ENCODE peak calls at places on chromosome 19, in six cellular contexts. W is H1, O is IMR-90, U is neuronal stem cell, B is H9, Z is trophoblast cell. Y is an unnamed sample.

GRCh38 chr19:883661-884211 is 9.3 kb downstream of the MED16 start:
- DNase-seq in W (no peak), O (no peak), U (no peak), B (peak), Z (peak), Y (no peak)

GRCh38 chr19:56769650-56770049 is 70.9 kb downstream of the PEG3 start:
- DNase-seq in W (no peak), O (no peak), U (no peak), B (no peak), Z (no peak), Y (no peak)

GRCh38 chr19:3407556-3408516 is 41.5 kb downstream of the NFIC start:
- DNase-seq in W (no peak), O (no peak), U (no peak), B (no peak), Z (no peak), Y (no peak)

GRCh38 chr19:42276821-42277220 is 7.8 kb downstream of the CIC start:
- DNase-seq in W (no peak), O (no peak), U (no peak), B (no peak), Z (no peak), Y (no peak)

GRCh38 chr19:30017172-30017571 is 75.1 kb downstream of the URI1 start:
- DNase-seq in W (no peak), O (no peak), U (no peak), B (no peak), Z (no peak), Y (no peak)

GRCh38 chr19:19406878-19407639 is 1.6 kb downstream of the GATAD2A start:
- DNase-seq in W (no peak), O (peak), U (no peak), B (no peak), Z (peak), Y (peak)

GRCh38 chr19:42154471-42155323 is 22.5 kb upstream of the POU2F2 start:
- DNase-seq in W (no peak), O (no peak), U (no peak), B (no peak), Z (no peak), Y (no peak)

GRCh38 chr19:7575426-7576040 is 20.1 kb upstream of the CAMSAP3 start:
- DNase-seq in W (no peak), O (no peak), U (no peak), B (no peak), Z (peak), Y (no peak)

GRCh38 chr19:6693056-6693471 is 23.1 kb upstream of the TNFSF14 start:
- DNase-seq in W (no peak), O (no peak), U (no peak), B (peak), Z (no peak), Y (no peak)

GRCh38 chr19:31955061-31955460 is 390.3 kb upstream of the ZNF507 start:
- DNase-seq in W (no peak), O (no peak), U (no peak), B (no peak), Z (peak), Y (peak)

DNA sequence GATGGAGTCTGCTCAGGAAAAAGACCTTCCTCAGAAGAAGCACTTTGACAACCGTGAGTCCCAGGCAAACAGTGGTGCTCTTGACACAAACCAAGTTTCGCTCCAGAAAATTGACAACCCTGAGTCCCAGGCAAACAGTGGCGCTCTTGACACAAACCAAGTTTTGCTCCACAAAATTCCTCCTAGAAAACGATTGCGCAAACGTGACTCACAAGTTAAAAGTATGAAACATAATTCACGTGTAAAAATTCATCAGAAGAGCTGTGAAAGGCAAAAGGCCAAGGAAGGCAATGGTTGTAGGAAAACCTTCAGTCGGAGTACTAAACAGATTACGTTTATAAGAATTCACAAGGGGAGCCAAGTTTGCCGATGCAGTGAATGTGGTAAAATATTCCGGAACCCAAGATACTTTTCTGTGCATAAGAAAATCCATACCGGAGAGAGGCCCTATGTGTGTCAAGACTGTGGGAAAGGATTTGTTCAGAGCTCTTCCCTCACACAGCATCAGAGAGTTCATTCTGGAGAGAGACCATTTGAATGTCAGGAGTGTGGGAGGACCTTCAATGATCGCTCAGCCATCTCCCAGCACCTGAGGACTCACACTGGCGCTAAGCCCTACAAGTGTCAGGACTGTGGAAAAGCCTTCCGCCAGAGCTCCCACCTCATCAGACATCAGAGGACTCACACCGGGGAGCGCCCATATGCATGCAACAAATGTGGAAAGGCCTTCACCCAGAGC is 16.2 kb upstream of the ZNF544 start:
- DNase-seq in W (no peak), O (no peak), U (no peak), B (no peak), Z (peak), Y (no peak)
- H4K91ac ChIP-seq in W (no peak), O (no peak), U (no peak), B (no peak), Z (no peak), Y (no peak)

DNA sequence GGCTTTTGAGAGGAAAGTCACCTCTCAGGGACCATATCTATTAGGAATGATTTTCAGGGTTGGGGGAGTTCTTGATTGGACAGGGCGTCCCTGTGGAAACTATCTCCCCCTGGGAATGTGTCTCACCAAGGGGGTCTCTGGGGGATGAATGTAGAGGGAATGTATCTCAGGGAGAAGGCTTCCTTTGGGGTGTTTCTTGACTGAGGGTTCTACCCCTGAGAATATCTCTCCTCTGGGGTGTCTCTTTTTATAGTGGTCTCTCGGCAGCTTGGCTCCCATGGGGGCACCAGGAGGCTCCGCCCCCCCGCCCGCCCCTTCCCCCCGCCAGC is 997 bp downstream of the RTBDN start:
- DNase-seq in W (no peak), O (no peak), U (no peak), B (no peak), Z (no peak), Y (no peak)
- H3K14ac ChIP-seq in W (no peak), O (no peak), U (no peak), B (no peak), Z (no peak), Y (no peak)

GRCh38 chr19:33282036-33282686 is 20.2 kb downstream of the CEBPA start:
- DNase-seq in W (no peak), O (no peak), U (no peak), B (no peak), Z (no peak), Y (no peak)
- H3K4me2 ChIP-seq in W (no peak), O (no peak), U (no peak), B (no peak), Z (no peak), Y (peak)

GRCh38 chr19:16036941-16037340 is 39.4 kb upstream of the TPM4 start:
- DNase-seq in W (no peak), O (no peak), U (no peak), B (no peak), Z (no peak), Y (no peak)
- H4K91ac ChIP-seq in W (no peak), O (no peak), U (no peak), B (no peak), Z (no peak), Y (no peak)

GRCh38 chr19:13906910-13907309 is 909 bp downstream of the CC2D1A start:
- DNase-seq in W (no peak), O (no peak), U (no peak), B (no peak), Z (no peak), Y (no peak)
- H3K14ac ChIP-seq in W (no peak), O (no peak), U (no peak), B (no peak), Z (peak), Y (no peak)

GRCh38 chr19:48739835-48740704 is at the start of gene RASIP1:
- DNase-seq in W (no peak), O (no peak), U (no peak), B (no peak), Z (no peak), Y (no peak)

GRCh38 chr19:48740705-48741030 is 258 bp upstream of the RASIP1 start:
- DNase-seq in W (no peak), O (no peak), U (no peak), B (no peak), Z (no peak), Y (no peak)

GRCh38 chr19:48738557-48739399 is 1.6 kb downstream of the RASIP1 start:
- DNase-seq in W (peak), O (peak), U (peak), B (peak), Z (peak), Y (peak)

GRCh38 chr19:48739400-48739825 is 997 bp downstream of the RASIP1 start:
- DNase-seq in W (no peak), O (no peak), U (no peak), B (no peak), Z (no peak), Y (no peak)

DNA sequence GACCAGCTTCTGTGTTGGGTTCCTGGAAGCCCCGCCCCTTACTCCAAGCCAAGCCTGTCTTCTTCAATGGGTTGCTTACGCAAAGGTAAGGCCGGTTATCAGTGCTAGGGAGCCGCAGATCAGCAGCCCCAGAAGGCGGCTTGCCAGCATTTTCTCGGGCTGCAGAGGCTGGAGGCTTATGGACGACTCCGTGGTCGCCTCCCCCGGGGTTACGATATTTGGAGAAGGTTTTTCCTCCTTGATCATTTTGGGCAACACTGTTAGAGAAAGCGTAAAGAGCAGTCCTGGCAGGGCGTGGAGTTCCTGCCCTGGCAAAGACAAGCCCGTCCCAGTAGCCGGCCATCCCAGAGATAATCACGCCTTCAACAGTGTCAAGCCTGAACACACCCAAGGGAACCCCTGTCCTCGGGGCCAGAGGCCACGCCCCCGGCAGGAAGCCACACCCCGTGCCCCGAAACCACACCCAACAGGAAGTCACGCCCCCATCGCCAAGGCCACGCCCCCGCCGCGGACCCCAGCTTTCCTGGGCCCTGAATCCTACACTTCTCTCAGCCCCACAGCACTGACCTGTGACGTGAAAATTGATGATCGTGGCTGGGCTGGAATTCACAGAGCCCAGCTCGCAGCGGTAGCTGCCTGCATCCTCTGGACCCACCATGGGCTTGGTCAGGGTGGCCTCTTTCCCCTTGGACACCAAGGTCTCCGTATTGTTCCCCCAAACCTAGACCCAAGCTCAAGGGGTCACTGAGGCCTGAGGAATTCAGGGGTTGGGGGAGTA is 1.0 kb upstream of the RASIP1 start:
- DNase-seq in W (no peak), O (no peak), U (no peak), B (peak), Z (peak), Y (no peak)
- H3K4me2 ChIP-seq in W (peak), O (no peak), U (no peak), B (peak), Z (no peak), Y (no peak)

DNA sequence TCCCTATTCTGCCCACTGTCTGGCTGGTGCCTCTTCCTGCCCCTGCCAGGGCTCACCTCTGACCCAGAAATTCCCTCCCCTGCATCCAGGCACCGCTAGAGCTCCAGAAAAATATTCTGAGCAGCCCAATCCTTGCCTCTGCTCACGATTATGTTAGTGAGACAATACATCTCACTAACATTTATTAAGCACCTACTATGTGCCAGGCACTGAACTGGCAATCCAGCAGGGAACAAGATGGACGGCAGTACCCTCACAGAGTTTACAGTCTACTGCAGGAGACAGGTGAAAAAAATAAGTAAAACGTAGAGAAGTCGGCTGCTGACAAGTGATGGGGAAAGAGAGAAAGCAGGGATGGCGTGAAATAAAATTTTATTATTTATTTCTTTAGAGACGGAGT is 5.5 kb downstream of the TINCR start:
- DNase-seq in W (no peak), O (no peak), U (no peak), B (no peak), Z (no peak), Y (no peak)
- H4K91ac ChIP-seq in W (no peak), O (no peak), U (no peak), B (no peak), Z (no peak), Y (no peak)

GRCh38 chr19:45999653-46000121 is 4.4 kb downstream of the CCDC61 start:
- DNase-seq in W (no peak), O (peak), U (no peak), B (peak), Z (peak), Y (peak)
- H3K14ac ChIP-seq in W (no peak), O (no peak), U (no peak), B (no peak), Z (no peak), Y (no peak)

DNA sequence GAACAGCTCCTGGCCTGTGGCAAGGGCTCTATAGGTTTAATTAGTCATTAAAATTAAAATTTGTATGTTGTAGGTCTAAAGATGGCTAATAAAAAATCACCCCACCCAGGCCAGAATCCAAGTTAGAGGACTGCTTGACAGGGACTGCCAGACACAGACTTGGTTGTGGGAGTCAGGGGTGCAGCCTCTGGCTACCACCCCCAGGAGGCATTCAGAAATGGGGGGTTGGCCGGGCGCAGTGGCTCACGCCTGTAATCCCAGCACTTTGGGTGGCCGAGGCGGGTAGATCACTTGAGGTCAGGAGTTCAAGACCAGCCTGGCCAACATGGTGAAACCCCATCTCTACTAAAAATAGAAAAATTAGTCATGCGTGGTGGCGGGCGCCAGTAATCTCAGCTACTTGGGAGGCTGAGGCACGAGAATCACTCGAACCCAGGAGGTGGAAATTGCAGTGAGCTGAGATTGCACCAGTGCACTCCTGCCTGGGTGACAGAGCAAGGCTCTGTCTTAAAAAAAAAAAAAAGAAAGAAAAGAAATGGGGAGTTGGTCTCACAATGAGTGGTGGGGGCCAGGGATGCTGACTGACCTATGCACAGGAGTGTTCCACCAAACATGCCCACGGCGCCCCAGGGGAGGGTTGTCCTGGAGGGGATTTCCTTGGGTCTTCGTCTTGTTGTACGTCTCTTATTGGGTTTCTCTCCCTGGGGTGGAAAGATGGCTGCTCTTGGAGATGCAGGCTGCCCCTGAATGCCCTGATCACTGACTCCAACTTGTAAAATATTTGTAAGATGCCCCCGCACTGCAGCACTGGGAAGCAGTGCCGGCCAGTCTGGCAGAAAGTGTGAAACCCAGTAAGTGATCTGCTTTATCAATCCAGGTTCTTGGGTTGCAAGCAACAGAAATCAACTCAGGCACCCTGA is 68.8 kb downstream of the SIPA1L3 start:
- DNase-seq in W (no peak), O (no peak), U (no peak), B (no peak), Z (no peak), Y (no peak)
- H3K4me2 ChIP-seq in W (no peak), O (no peak), U (no peak), B (no peak), Z (no peak), Y (no peak)

Y was measured in mesenchymal stem cell.